ENCODE peak calls at places on chromosome X, in five cellular contexts. V is fibroblast of mammary gland, S is foreskin fibroblast, K is PC-3, A is WERI-Rb-1. F is an unnamed sample.

GRCh38 chrX:62923093-62923492 is 428.0 kb downstream of the SPIN4 start:
- DNase-seq in S (no peak), A (no peak), V (no peak), K (no peak), F (no peak)

GRCh38 chrX:24647257-24648058 is at the start of gene PCYT1B:
- DNase-seq in K (no peak), S (peak; percentile 30), A (no peak), V (peak; percentile 54), F (peak; percentile 14)

GRCh38 chrX:134459683-134460004 is 321 bp upstream of the HPRT1 start:
- DNase-seq in A (no peak), S (no peak), K (no peak), V (peak; percentile 35), F (no peak)

GRCh38 chrX:30949554-30949953 is 60.5 kb upstream of the TAB3 start:
- DNase-seq in K (no peak), S (no peak), V (no peak), A (peak; percentile 33), F (no peak)

GRCh38 chrX:128781506-128781905 is 729.3 kb upstream of the ACTRT1 start:
- DNase-seq in K (peak; percentile 46), V (no peak), A (peak; percentile 68), S (no peak), F (no peak)

GRCh38 chrX:107450823-107451509 is 1.5 kb downstream of the FRMPD3 start:
- DNase-seq in K (no peak), V (peak; percentile 10), S (no peak), A (peak; percentile 59), F (no peak)

GRCh38 chrX:135421537-135421931 is 210 bp upstream of the SMIM10L2A start:
- DNase-seq in V (peak; percentile 40), S (peak; percentile 61), K (peak; percentile 77), A (peak; percentile 83), F (peak; percentile 83)

GRCh38 chrX:98077440-98077839 is 1193.7 kb downstream of the RPA4 start:
- DNase-seq in S (no peak), A (no peak), V (no peak), K (no peak), F (no peak)

GRCh38 chrX:129932792-129933321 is 26.9 kb downstream of the UTP14A start:
- DNase-seq in V (no peak), S (no peak), A (peak; percentile 43), K (peak; percentile 7), F (no peak)

GRCh38 chrX:54509401-54509800 is 13.4 kb upstream of the FGD1 start:
- DNase-seq in K (no peak), S (no peak), A (no peak), V (no peak), F (no peak)

GRCh38 chrX:2710041-2710471 is 19.0 kb downstream of the CD99 start:
- DNase-seq in A (no peak), K (peak; percentile 76), V (peak; percentile 93), S (peak; percentile 78), F (no peak)

GRCh38 chrX:130176354-130176776 is 4.6 kb downstream of the RAB33A start:
- DNase-seq in V (no peak), K (no peak), A (no peak), S (no peak), F (no peak)

GRCh38 chrX:151753313-151754041 is 18.9 kb downstream of the CNGA2 start:
- DNase-seq in A (peak; percentile 74), S (peak; percentile 20), V (peak; percentile 58), K (peak; percentile 39), F (no peak)

GRCh38 chrX:54786972-54787371 is 11.1 kb downstream of the ITIH6 start:
- DNase-seq in K (peak; percentile 53), V (no peak), S (no peak), A (peak; percentile 25), F (no peak)

GRCh38 chrX:8815460-8816065 is 14.4 kb upstream of the FAM9A start:
- DNase-seq in V (peak; percentile 48), S (peak; percentile 13), K (peak; percentile 82), A (peak; percentile 36), F (no peak)

GRCh38 chrX:111519215-111519614 is 7.8 kb downstream of the SERTM2 start:
- DNase-seq in S (no peak), K (no peak), V (peak; percentile 23), A (peak; percentile 9), F (no peak)

GRCh38 chrX:73561791-73562190 is 1.2 kb upstream of the CHIC1 start:
- DNase-seq in S (no peak), A (no peak), V (peak; percentile 6), K (no peak), F (no peak)

GRCh38 chrX:133513116-133513515 is 97.8 kb upstream of the GPC4 start:
- DNase-seq in V (peak; percentile 27), A (no peak), K (no peak), S (no peak), F (no peak)

GRCh38 chrX:53704294-53704693 is 17.8 kb upstream of the HUWE1 start:
- DNase-seq in V (no peak), K (no peak), A (no peak), S (no peak), F (no peak)

GRCh38 chrX:24243692-24244091 is 70.2 kb downstream of the SUPT20HL2 start:
- DNase-seq in A (no peak), V (peak; percentile 69), S (no peak), K (no peak), F (no peak)

GRCh38 chrX:76428243-76429130 is 977 bp downstream of the MAGEE1 start:
- DNase-seq in K (no peak), V (no peak), A (peak; percentile 7), S (no peak), F (peak; percentile 34)

GRCh38 chrX:38220024-38220935 is at the start of gene SRPX:
- DNase-seq in V (peak; percentile 75), A (peak; percentile 50), S (no peak), K (peak; percentile 69), F (no peak)

GRCh38 chrX:45771114-45771513 is 570.4 kb upstream of the DIPK2B start:
- DNase-seq in S (peak; percentile 91), V (peak; percentile 97), K (peak; percentile 96), A (no peak), F (no peak)

GRCh38 chrX:9231491-9231890 is 197.6 kb upstream of the FAM9B start:
- DNase-seq in A (no peak), S (peak; percentile 23), K (peak; percentile 77), V (peak; percentile 54), F (no peak)

GRCh38 chrX:49273181-49273727 is 3.7 kb downstream of the PPP1R3F start:
- DNase-seq in S (no peak), K (no peak), A (no peak), V (no peak), F (no peak)

GRCh38 chrX:43592597-43592996 is 63.5 kb upstream of the MAOA start:
- DNase-seq in V (no peak), A (no peak), K (no peak), S (no peak), F (no peak)

GRCh38 chrX:53356186-53356585 is 66.3 kb downstream of the SMC1A start:
- DNase-seq in A (peak; percentile 17), V (peak; percentile 30), K (peak; percentile 36), S (no peak), F (no peak)

GRCh38 chrX:100643943-100644587 is at the start of gene SRPX2:
- DNase-seq in A (no peak), V (peak; percentile 92), S (peak; percentile 81), K (peak; percentile 88), F (no peak)

GRCh38 chrX:107561468-107562215 is 66.7 kb upstream of the PRPS1 start:
- DNase-seq in V (no peak), S (no peak), A (no peak), K (no peak), F (no peak)

GRCh38 chrX:131987252-131987651 is 35.9 kb upstream of the STK26 start:
- DNase-seq in K (no peak), S (no peak), A (no peak), V (no peak), F (no peak)
- H3K4me3 ChIP-seq in K (no peak overlapping the region), S (no peak overlapping the region), A (no peak overlapping the region), V (no peak overlapping the region), F (no peak overlapping the region)

GRCh38 chrX:154030715-154031305 is 11.1 kb upstream of the IRAK1 start:
- DNase-seq in A (no peak), K (no peak), S (no peak), V (no peak), F (no peak)

GRCh38 chrX:154029439-154029838 is 9.7 kb upstream of the IRAK1 start:
- DNase-seq in K (no peak), V (no peak), S (no peak), A (peak; percentile 41), F (no peak)

GRCh38 chrX:154032156-154032555 is 12.5 kb upstream of the IRAK1 start:
- DNase-seq in K (no peak), V (no peak), A (no peak), S (no peak), F (no peak)

GRCh38 chrX:154028502-154029184 is 8.9 kb upstream of the IRAK1 start:
- DNase-seq in S (no peak), V (no peak), A (no peak), K (no peak), F (no peak)

DNA sequence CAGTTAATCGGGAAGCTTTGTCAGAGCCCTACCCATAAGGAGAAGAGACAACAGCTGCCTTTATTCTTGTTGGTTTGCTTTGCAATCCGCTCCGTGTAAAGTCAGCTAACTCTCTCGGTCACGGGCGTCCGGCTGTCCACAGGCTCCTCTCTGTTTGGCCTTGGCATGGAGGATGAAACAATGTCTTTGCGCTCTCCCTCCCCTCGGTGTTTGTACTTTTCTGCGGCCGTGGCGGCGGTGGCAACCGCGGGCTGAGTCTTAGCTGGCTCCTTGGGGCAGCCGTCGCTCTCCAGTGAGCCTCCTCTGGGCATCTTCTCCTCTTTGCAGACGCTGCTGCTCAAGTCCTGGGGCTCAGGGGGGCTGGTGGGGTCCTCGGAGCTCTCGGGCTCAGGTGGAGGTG is 10.6 kb upstream of the IRAK1 start:
- DNase-seq in S (no peak), V (no peak), A (no peak), K (no peak), F (no peak)
- H3K4me3 ChIP-seq in S (no peak overlapping the region), V (no peak overlapping the region), A (no peak overlapping the region), K (no peak overlapping the region), F (no peak overlapping the region)

DNA sequence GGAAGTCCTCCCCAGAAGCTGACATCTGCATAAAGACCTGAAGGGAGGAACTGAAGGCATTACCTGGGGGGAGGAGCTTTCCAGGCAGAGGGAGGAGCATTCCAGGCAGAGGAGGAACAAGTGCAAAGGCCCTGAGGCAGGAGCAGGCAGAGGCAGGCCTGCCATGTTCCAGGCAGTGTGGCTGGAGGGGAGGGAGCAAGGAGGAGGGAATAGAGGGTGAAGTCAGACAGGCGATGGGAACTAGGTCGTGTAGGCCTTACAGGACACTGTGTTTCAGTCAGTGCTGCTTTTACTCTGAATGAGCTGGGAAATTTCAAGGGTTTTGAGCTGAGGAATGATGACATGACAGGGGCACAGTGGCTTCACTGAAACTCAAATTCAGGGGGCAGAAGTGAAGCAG is 292.7 kb downstream of the BCOR start:
- DNase-seq in S (no peak), A (no peak), K (no peak), V (no peak), F (no peak)
- H3K4me3 ChIP-seq in S (no peak overlapping the region), A (no peak overlapping the region), K (no peak overlapping the region), V (no peak overlapping the region), F (no peak overlapping the region)

GRCh38 chrX:119617511-119618164 is 11.4 kb upstream of the NKRF start:
- DNase-seq in S (no peak), K (no peak), V (no peak), A (no peak), F (no peak)

GRCh38 chrX:119622356-119623232 is 16.4 kb upstream of the NKRF start:
- DNase-seq in V (peak; percentile 88), A (no peak), S (peak; percentile 67), K (no peak), F (no peak)

GRCh38 chrX:119624417-119624816 is 18.2 kb upstream of the NKRF start:
- DNase-seq in K (no peak), S (no peak), V (no peak), A (no peak), F (no peak)

GRCh38 chrX:119614776-119615175 is 8.6 kb upstream of the NKRF start:
- DNase-seq in A (no peak), V (no peak), K (no peak), S (no peak), F (no peak)

GRCh38 chrX:119618439-119618838 is 12.2 kb upstream of the NKRF start:
- DNase-seq in A (no peak), V (no peak), K (no peak), S (no peak), F (no peak)
- H3K4me3 ChIP-seq in A (no peak overlapping the region), V (no peak overlapping the region), K (no peak overlapping the region), S (no peak overlapping the region), F (no peak overlapping the region)

F was measured in effector memory CD4-positive, alpha-beta T cell.